ENCODE peak calls at places on chromosomes 13 and 19, in six cellular contexts. Q is astrocyte, J is GM23248, Y is neural progenitor cell, F is fibroblast of lung, I is PC-9. K is an unnamed sample.
A peak's percentile ranks its signal among the peaks of the same experiment; 100 is the strongest.

GRCh38 chr19:17757125-17757524 is 5.8 kb downstream of the FCHO1 start:
- DNase-seq in Y (no peak), I (peak; percentile 45), J (peak; percentile 63), Q (peak; percentile 22), F (peak; percentile 38), K (peak; percentile 79)

GRCh38 chr13:33018886-33019285 is 2.7 kb downstream of the KL start:
- DNase-seq in F (no peak), I (no peak), Q (no peak), J (no peak), Y (no peak), K (no peak)

GRCh38 chr19:17370026-17370587 is 7.0 kb downstream of the PLVAP start:
- DNase-seq in F (peak; percentile 75), I (no peak), Q (peak; percentile 6), J (peak; percentile 32), Y (no peak), K (no peak)

GRCh38 chr19:35002037-35002535 is 2.0 kb downstream of the GRAMD1A start:
- DNase-seq in I (no peak), F (no peak), Y (no peak), Q (no peak), J (no peak), K (no peak)

GRCh38 chr19:5154129-5154798 is 185.4 kb downstream of the KDM4B start:
- DNase-seq in Q (no peak), J (peak; percentile 23), F (no peak), I (no peak), Y (peak; percentile 64), K (peak; percentile 39)

GRCh38 chr19:11265785-11266236 is 3.5 kb upstream of the DOCK6 start:
- DNase-seq in Q (no peak), F (peak; percentile 51), I (peak; percentile 87), J (peak; percentile 59), Y (no peak), K (peak; percentile 98)

GRCh38 chr19:51354742-51355148 is 11.4 kb downstream of the ETFB start:
- DNase-seq in Q (peak; percentile 53), I (no peak), Y (peak; percentile 94), J (no peak), F (peak; percentile 13), K (no peak)

GRCh38 chr13:33560722-33561121 is 257.2 kb upstream of the RFC3 start:
- DNase-seq in Y (no peak), F (no peak), Q (no peak), J (peak; percentile 34), I (no peak), K (no peak)

GRCh38 chr13:33168326-33168960 is 117.1 kb downstream of the STARD13 start:
- DNase-seq in Q (peak; percentile 42), I (no peak), Y (no peak), F (no peak), J (no peak), K (no peak)

GRCh38 chr13:31755803-31756212 is 16.5 kb downstream of the RXFP2 start:
- DNase-seq in I (no peak), Y (no peak), J (peak; percentile 84), Q (peak; percentile 66), F (peak; percentile 57), K (no peak)

GRCh38 chr19:17125052-17125727 is 49.6 kb downstream of the MYO9B start:
- DNase-seq in Y (no peak), I (peak; percentile 34), F (peak; percentile 19), J (peak; percentile 17), Q (peak; percentile 37), K (no peak)

GRCh38 chr19:27716922-27717321 is 1496.0 kb downstream of the UQCRFS1 start:
- DNase-seq in F (no peak), Q (no peak), I (no peak), J (no peak), Y (no peak), K (no peak)

GRCh38 chr13:23288564-23288963 is 107.8 kb downstream of the SGCG start:
- DNase-seq in J (peak; percentile 50), F (no peak), Q (no peak), Y (no peak), I (no peak), K (no peak)

GRCh38 chr13:99741979-99742378 is 229.6 kb downstream of the ZIC5 start:
- DNase-seq in I (no peak), J (no peak), F (no peak), Y (no peak), Q (no peak), K (no peak)

GRCh38 chr19:42196011-42197001 is 21.2 kb downstream of the DEDD2 start:
- DNase-seq in I (no peak), F (no peak), Y (no peak), J (no peak), Q (no peak), K (no peak)

GRCh38 chr13:45370922-45371406 is 30.0 kb upstream of the TPT1 start:
- DNase-seq in F (peak; percentile 83), J (peak; percentile 84), Q (peak; percentile 80), I (peak; percentile 43), Y (peak; percentile 87), K (peak; percentile 60)

GRCh38 chr19:18388328-18389094 is 2.6 kb downstream of the GDF15 start:
- DNase-seq in J (peak; percentile 84), Q (no peak), Y (peak; percentile 84), I (peak; percentile 74), F (peak; percentile 54), K (peak; percentile 83)

GRCh38 chr13:112782433-112783010 is 92.7 kb downstream of the ATP11A start:
- DNase-seq in F (no peak), Q (peak; percentile 8), I (no peak), Y (no peak), J (no peak), K (no peak)

GRCh38 chr13:81018936-81019335 is 678.0 kb upstream of the SPRY2 start:
- DNase-seq in Y (no peak), I (no peak), J (no peak), Q (no peak), F (no peak), K (no peak)

GRCh38 chr13:71786815-71787214 is 80.2 kb downstream of the DACH1 start:
- DNase-seq in Y (peak; percentile 80), I (no peak), J (no peak), F (no peak), Q (no peak), K (no peak)

GRCh38 chr13:61170791-61171330 is 244.8 kb downstream of the PCDH20 start:
- DNase-seq in I (no peak), Q (no peak), J (no peak), Y (no peak), F (no peak), K (peak; percentile 11)

GRCh38 chr19:48614436-48615144 is at the start of gene FAM83E:
- DNase-seq in I (peak; percentile 96), F (no peak), J (peak; percentile 34), Q (no peak), Y (peak; percentile 75), K (peak; percentile 41)

DNA sequence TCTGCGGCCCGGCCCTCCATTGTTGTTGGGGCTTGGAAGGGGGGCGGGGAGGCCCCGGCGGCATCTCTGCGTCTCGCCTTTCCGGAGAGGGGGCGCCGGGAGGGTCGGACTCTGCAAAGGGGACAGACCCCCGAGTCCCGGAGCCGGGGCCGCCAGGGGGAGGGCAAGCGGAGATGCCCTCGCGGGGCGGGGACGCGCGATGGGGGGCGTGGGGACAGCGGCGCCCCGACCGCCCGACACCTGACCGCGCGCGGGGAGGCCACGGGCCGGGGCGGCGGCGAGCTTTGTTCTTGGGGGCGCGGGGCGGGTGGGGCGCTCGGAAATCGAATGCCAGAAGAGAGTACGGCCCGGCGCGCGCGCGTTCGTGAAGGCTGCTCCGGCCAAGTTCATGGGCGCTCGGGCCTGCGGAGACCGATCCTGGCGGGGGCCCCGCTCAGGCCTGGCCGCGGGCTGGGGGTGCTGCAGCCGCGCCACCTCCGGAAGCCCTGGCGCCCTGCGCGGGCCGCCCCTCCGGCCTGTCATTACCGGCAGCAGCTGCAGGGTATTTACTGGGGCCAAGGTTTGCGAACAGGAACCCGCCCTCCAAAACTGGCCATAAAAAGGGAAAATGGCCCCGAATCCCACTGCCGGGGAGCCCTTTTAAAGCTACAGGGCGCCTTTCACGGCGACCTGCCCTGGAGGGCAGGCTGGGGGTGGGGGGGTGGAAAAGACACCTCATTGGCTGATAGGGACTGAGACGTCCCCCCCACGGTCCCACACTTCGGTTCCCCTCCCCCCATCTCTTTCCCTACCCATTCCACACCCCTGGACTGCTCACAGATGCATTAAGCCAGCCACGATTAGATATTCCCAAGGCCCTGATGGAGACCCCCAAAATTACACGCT is 11.1 kb upstream of the NANOS3 start:
- DNase-seq in I (no peak), Q (no peak), Y (peak; percentile 64), J (peak; percentile 54), F (no peak), K (no peak)
- TF ChIP-seq EZH2 in I (no peak), Q (no peak), Y (peak; percentile 79), J (no peak), F (peak; percentile 37), K (no peak)

GRCh38 chr19:7515471-7516226 is at the start of gene ZNF358:
- DNase-seq in F (peak; percentile 82), Q (peak; percentile 42), J (peak; percentile 85), I (peak; percentile 77), Y (peak; percentile 96), K (peak; percentile 69)

GRCh38 chr19:7516878-7517277 is 975 bp downstream of the ZNF358 start:
- DNase-seq in I (no peak), Q (no peak), F (no peak), Y (no peak), J (peak; percentile 27), K (no peak)

GRCh38 chr19:7515091-7515470 is 822 bp upstream of the ZNF358 start:
- DNase-seq in Q (no peak), F (peak; percentile 82), J (no peak), I (no peak), Y (no peak), K (no peak)

GRCh38 chr19:7513809-7514642 is 1.9 kb upstream of the ZNF358 start:
- DNase-seq in Q (no peak), F (no peak), Y (no peak), J (no peak), I (no peak), K (no peak)

GRCh38 chr19:7516281-7516862 is 469 bp downstream of the ZNF358 start:
- DNase-seq in F (no peak), J (peak; percentile 34), Y (peak; percentile 12), I (no peak), Q (no peak), K (no peak)
- H3K27ac ChIP-seq in F (peak overlapping the region; percentile 43), J (no peak overlapping the region), Y (no peak overlapping the region), I (no peak overlapping the region), Q (no peak overlapping the region), K (no peak overlapping the region)

GRCh38 chr19:29525901-29526729 is at the start of gene VSTM2B:
- DNase-seq in Q (no peak), J (no peak), F (no peak), I (no peak), Y (peak; percentile 73), K (no peak)
- TF ChIP-seq EZH2 in Q (no peak), J (peak; percentile 52), F (peak; percentile 68), I (no peak), Y (peak; percentile 19), K (no peak)

DNA sequence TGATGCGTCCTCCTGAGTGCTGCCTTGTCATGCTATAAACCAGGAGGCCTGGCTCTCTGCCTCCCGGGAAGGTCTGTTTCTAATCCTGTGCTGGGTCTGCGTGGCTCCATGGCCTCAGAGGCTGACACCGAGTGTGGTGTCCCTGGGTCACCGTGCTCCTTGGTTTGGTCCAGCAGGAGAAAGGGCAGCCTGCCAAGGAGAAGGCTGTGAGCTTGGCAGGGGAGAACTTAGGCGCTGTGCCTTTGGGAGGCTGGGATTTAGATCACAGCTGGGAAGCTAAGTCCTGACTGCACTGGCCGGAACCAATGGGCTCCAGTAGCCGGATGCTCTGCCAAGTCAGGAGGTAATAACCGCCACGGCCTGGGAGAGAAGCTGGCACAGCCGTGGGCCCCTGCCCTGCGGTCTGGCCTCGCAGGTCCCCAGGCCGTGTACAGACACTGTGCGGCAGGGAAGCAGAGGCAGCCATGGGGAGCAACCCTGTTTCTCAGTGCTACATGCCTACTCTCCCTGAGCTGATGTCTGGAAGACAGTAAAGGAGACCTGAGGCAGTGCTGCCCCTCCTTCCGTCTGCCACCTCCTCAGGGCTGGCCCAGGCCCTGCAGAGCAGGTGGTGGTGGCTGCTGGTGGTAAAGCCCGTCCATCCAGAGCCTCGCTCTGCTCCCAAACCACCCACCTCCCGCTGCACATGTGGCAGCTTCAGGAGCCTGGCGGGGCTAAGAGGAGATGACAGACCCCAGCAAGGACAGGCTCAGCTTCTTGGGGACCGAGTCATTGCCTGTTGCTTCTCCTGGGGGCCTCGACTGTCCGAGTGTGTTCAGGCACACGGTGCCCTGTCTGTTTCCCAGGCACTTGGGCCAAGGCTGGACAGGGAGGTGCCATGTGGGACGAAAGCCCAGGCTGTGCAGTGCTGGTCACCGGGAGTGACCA is 44.9 kb downstream of the C13orf46 start:
- DNase-seq in Q (peak; percentile 51), F (peak; percentile 90), I (no peak), J (peak; percentile 92), Y (no peak), K (no peak)
- H3K27ac ChIP-seq in Q (peak overlapping the region; percentile 5), F (peak overlapping the region; percentile 87), I (no peak overlapping the region), J (peak overlapping the region; percentile 85), Y (no peak overlapping the region), K (no peak overlapping the region)

K was measured in PC-3.